ENCODE peak calls at places on chromosomes 5 and 9, in eight cellular contexts. F is tibial nerve, G is IMR-90, N is heart left ventricle, K is spleen, D is right lobe of liver, H is transverse colon, P is stomach. X is an unnamed sample.

GRCh38 chr9:37029776-37030590 is 4.1 kb downstream of the PAX5 start:
- DNase-seq in F (no peak), G (no peak), N (no peak), K (peak), D (no peak), H (no peak), P (no peak), X (no peak)

GRCh38 chr9:110579763-110580255 is 268 bp upstream of the SVEP1 start:
- DNase-seq in F (peak), G (peak), N (no peak), K (no peak), D (no peak), H (no peak), P (no peak), X (peak)

GRCh38 chr5:59007460-59008063 is 424.7 kb downstream of the RAB3C start:
- DNase-seq in F (no peak), G (peak), N (no peak), K (no peak), D (no peak), H (no peak), P (no peak), X (no peak)

GRCh38 chr9:72633966-72634365 is 112.6 kb downstream of the TMC1 start:
- DNase-seq in F (no peak), G (peak), N (peak), K (no peak), D (no peak), H (no peak), P (no peak), X (no peak)

GRCh38 chr5:37816883-37817282 is 23.0 kb downstream of the GDNF start:
- DNase-seq in F (no peak), G (peak), N (no peak), K (no peak), D (no peak), H (no peak), P (no peak), X (no peak)

GRCh38 chr5:106459541-106459940 is 1211.2 kb downstream of the EFNA5 start:
- DNase-seq in F (no peak), G (no peak), N (no peak), K (no peak), D (no peak), H (no peak), P (no peak), X (no peak)

GRCh38 chr9:117839862-117840261 is 135.7 kb downstream of the TLR4 start:
- DNase-seq in F (no peak), G (no peak), N (no peak), K (no peak), D (no peak), H (no peak), P (no peak), X (no peak)

GRCh38 chr5:57538341-57538955 is 55.8 kb upstream of the ACTBL2 start:
- DNase-seq in F (no peak), G (peak), N (no peak), K (no peak), D (no peak), H (no peak), P (no peak), X (no peak)

GRCh38 chr9:136623016-136623848 is 39.5 kb upstream of the EGFL7 start:
- DNase-seq in F (no peak), G (no peak), N (no peak), K (no peak), D (peak), H (peak), P (no peak), X (no peak)

GRCh38 chr5:139014726-139015125 is 139.6 kb upstream of the LRRTM2 start:
- DNase-seq in F (no peak), G (peak), N (no peak), K (no peak), D (no peak), H (no peak), P (no peak), X (no peak)

GRCh38 chr9:107784235-107784958 is 294.8 kb upstream of the KLF4 start:
- DNase-seq in F (peak), G (peak), N (peak), K (peak), D (no peak), H (no peak), P (no peak), X (peak)

GRCh38 chr5:174115226-174115625 is 69.7 kb downstream of the NSG2 start:
- DNase-seq in F (no peak), G (no peak), N (no peak), K (no peak), D (no peak), H (no peak), P (no peak), X (no peak)

GRCh38 chr5:34517249-34517648 is 138.9 kb upstream of the RAI14 start:
- DNase-seq in F (no peak), G (peak), N (no peak), K (no peak), D (no peak), H (no peak), P (no peak), X (no peak)

GRCh38 chr9:114777841-114778240 is 28.0 kb downstream of the TNFSF15 start:
- DNase-seq in F (no peak), G (no peak), N (no peak), K (no peak), D (no peak), H (no peak), P (no peak), X (no peak)

GRCh38 chr5:2710910-2711309 is 40.6 kb downstream of the IRX2 start:
- DNase-seq in F (no peak), G (no peak), N (no peak), K (no peak), D (no peak), H (no peak), P (no peak), X (no peak)

GRCh38 chr5:38556599-38557308 is at the start of gene LIFR:
- DNase-seq in F (peak), G (peak), N (peak), K (peak), D (peak), H (peak), P (peak), X (peak)

GRCh38 chr5:145510769-145511168 is 324.4 kb downstream of the PRELID2 start:
- DNase-seq in F (no peak), G (no peak), N (no peak), K (no peak), D (no peak), H (no peak), P (no peak), X (no peak)

GRCh38 chr9:4141201-4141750 is 158.6 kb downstream of the GLIS3 start:
- DNase-seq in F (no peak), G (peak), N (no peak), K (no peak), D (no peak), H (no peak), P (no peak), X (no peak)

GRCh38 chr5:143714629-143715028 is 97.3 kb upstream of the HMHB1 start:
- DNase-seq in F (no peak), G (peak), N (no peak), K (no peak), D (no peak), H (no peak), P (no peak), X (no peak)

GRCh38 chr9:20357207-20357503 is 265.1 kb downstream of the MLLT3 start:
- DNase-seq in F (no peak), G (no peak), N (no peak), K (no peak), D (no peak), H (no peak), P (no peak), X (no peak)

GRCh38 chr5:136012041-136012804 is 16.6 kb upstream of the TGFBI start:
- DNase-seq in F (no peak), G (peak), N (no peak), K (no peak), D (no peak), H (no peak), P (no peak), X (no peak)

GRCh38 chr9:110116543-110116885 is 91.4 kb downstream of the C9orf152 start:
- DNase-seq in F (no peak), G (peak), N (no peak), K (no peak), D (no peak), H (no peak), P (no peak), X (no peak)

GRCh38 chr9:137457406-137458193 is 1.5 kb downstream of the NSMF start:
- DNase-seq in F (no peak), G (no peak), N (peak), K (peak), D (peak), H (no peak), P (peak), X (peak)

GRCh38 chr5:170554566-170555267 is 50.9 kb downstream of the KCNIP1 start:
- DNase-seq in F (no peak), G (peak), N (no peak), K (no peak), D (no peak), H (peak), P (no peak), X (peak)

GRCh38 chr9:136055715-136056545 is 39.2 kb downstream of the NACC2 start:
- DNase-seq in F (no peak), G (no peak), N (no peak), K (no peak), D (peak), H (no peak), P (no peak), X (no peak)

GRCh38 chr9:136277746-136278145 is 26.1 kb downstream of the CCDC187 start:
- DNase-seq in F (no peak), G (no peak), N (no peak), K (no peak), D (no peak), H (no peak), P (no peak), X (no peak)

GRCh38 chr5:122170630-122171029 is 41.3 kb downstream of the ZNF474 start:
- DNase-seq in F (no peak), G (peak), N (no peak), K (no peak), D (no peak), H (no peak), P (no peak), X (no peak)

GRCh38 chr5:111865356-111865755 is 108.4 kb upstream of the NREP start:
- DNase-seq in F (no peak), G (no peak), N (no peak), K (no peak), D (no peak), H (no peak), P (no peak), X (no peak)

GRCh38 chr5:137635521-137635921 is 100.4 kb downstream of the KLHL3 start:
- DNase-seq in F (no peak), G (peak), N (no peak), K (no peak), D (no peak), H (no peak), P (no peak), X (no peak)

GRCh38 chr9:101229606-101230005 is 155.2 kb downstream of the BAAT start:
- DNase-seq in F (no peak), G (no peak), N (no peak), K (no peak), D (no peak), H (no peak), P (no peak), X (no peak)

GRCh38 chr9:122464633-122465567 is 12.8 kb downstream of the OR1J1 start:
- DNase-seq in F (peak), G (peak), N (peak), K (peak), D (peak), H (peak), P (peak), X (peak)

GRCh38 chr5:2466966-2467365 is 284.5 kb downstream of the IRX2 start:
- DNase-seq in F (no peak), G (no peak), N (no peak), K (no peak), D (no peak), H (no peak), P (no peak), X (no peak)

GRCh38 chr9:114538241-114538640 is 33.0 kb upstream of the WHRN start:
- DNase-seq in F (no peak), G (no peak), N (no peak), K (peak), D (no peak), H (peak), P (peak), X (no peak)

GRCh38 chr5:14186132-14186830 is 43.1 kb downstream of the TRIO start:
- DNase-seq in F (no peak), G (peak), N (no peak), K (no peak), D (no peak), H (no peak), P (no peak), X (no peak)

GRCh38 chr5:143506881-143507552 is 103.5 kb upstream of the NR3C1 start:
- DNase-seq in F (no peak), G (peak), N (no peak), K (no peak), D (peak), H (no peak), P (no peak), X (no peak)

GRCh38 chr9:35664531-35665470 is at the start of gene ARHGEF39:
- DNase-seq in F (peak), G (peak), N (peak), K (peak), D (peak), H (peak), P (peak), X (peak)

GRCh38 chr5:52798952-52799351 is 11.2 kb downstream of the ITGA1 start:
- DNase-seq in F (no peak), G (no peak), N (no peak), K (no peak), D (no peak), H (no peak), P (no peak), X (no peak)

GRCh38 chr9:69923972-69924371 is 103.4 kb downstream of the CFAP95 start:
- DNase-seq in F (no peak), G (no peak), N (no peak), K (no peak), D (no peak), H (no peak), P (no peak), X (no peak)

GRCh38 chr9:69922646-69923045 is 102.0 kb downstream of the CFAP95 start:
- DNase-seq in F (no peak), G (peak), N (no peak), K (no peak), D (no peak), H (no peak), P (no peak), X (no peak)

GRCh38 chr9:69916950-69917349 is 96.3 kb downstream of the CFAP95 start:
- DNase-seq in F (no peak), G (peak), N (no peak), K (no peak), D (no peak), H (no peak), P (no peak), X (no peak)

GRCh38 chr9:69918317-69918716 is 97.7 kb downstream of the CFAP95 start:
- DNase-seq in F (no peak), G (no peak), N (no peak), K (no peak), D (no peak), H (peak), P (no peak), X (no peak)

DNA sequence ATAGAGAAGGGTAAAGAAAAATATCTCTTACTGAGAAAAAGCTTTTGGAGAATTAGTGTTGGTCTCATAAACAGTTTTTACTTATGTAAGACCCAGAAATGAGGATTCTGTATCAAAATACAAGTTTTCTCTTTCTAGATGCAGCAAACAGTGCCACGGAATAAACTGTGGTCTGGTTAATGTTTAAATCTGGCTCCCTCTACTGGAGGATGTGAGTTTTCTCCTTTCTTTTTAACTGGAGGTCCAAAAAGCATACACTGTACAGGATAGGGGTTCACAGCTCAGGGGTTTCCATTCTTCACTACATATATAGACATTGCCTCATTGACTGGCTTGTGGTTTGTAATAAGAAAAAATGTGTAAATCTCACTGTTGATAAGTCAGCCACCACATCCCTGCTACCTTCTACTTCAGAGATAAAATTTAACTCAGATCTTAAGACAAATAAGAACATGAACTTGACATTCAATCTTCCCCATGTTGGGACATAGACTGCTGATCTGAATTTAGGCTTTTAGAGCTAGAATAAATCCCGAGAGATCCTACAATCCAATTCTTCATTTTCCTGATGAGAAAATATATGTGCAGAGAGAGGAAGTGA is 98.9 kb downstream of the CFAP95 start:
- DNase-seq in F (no peak), G (peak), N (no peak), K (no peak), D (no peak), H (no peak), P (no peak), X (no peak)
- TF ChIP-seq CTCF in F (peak), G (peak), N (peak), K (peak), D (peak), H (peak), P (peak), X (peak)

GRCh38 chr5:35854248-35854647 is 2.4 kb upstream of the IL7R start:
- DNase-seq in F (no peak), G (no peak), N (no peak), K (no peak), D (no peak), H (peak), P (no peak), X (no peak)

GRCh38 chr5:35851282-35851681 is 5.4 kb upstream of the IL7R start:
- DNase-seq in F (no peak), G (peak), N (no peak), K (no peak), D (no peak), H (no peak), P (no peak), X (no peak)

GRCh38 chr5:35853652-35854051 is 3.0 kb upstream of the IL7R start:
- DNase-seq in F (no peak), G (no peak), N (no peak), K (no peak), D (no peak), H (peak), P (no peak), X (peak)

GRCh38 chr5:35849850-35850249 is 6.8 kb upstream of the IL7R start:
- DNase-seq in F (no peak), G (no peak), N (no peak), K (no peak), D (no peak), H (no peak), P (no peak), X (no peak)

DNA sequence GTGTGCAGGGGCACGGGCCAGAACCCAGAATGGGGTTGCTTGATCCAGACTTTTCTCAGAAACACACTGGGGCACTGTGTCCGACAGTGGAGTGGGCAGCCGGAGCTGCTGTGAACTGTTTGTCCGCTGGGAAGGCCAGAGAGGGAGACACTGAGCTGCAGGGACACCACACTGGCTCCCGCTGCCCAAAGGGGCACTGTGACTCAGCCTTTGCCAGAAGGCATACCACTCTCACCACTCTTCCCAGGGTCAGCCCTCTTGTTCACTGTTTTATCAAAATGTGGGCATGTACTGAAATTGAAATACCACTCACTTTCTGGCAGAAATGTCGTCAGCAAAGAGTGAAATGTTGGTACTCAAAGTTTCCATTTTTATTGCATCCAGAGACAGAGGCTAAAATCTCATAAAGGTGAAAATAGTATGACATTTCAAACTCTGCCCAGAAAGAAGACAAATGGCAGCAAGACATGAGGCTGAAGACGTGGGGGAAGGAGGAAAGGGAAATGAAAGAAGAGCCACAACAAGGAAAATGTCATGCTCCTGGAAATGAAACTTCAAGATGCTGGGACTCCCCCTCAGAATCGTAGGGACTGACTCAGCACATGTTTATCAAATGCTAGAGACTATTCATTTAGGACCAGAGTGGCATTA is 4.5 kb upstream of the IL7R start:
- DNase-seq in F (no peak), G (peak), N (no peak), K (no peak), D (no peak), H (no peak), P (no peak), X (no peak)
- H3K27ac ChIP-seq in F (peak), G (no peak), N (no peak), K (peak), D (no peak), H (peak), P (no peak), X (no peak)

GRCh38 chr5:141512390-141513020 is 23.6 kb downstream of the PCDHGC5 start:
- DNase-seq in F (peak), G (peak), N (peak), K (peak), D (peak), H (peak), P (peak), X (peak)
- TF ChIP-seq POLR2A in F (no peak), G (no peak), N (no peak), K (no peak), D (no peak), H (no peak), P (no peak), X (no peak)

DNA sequence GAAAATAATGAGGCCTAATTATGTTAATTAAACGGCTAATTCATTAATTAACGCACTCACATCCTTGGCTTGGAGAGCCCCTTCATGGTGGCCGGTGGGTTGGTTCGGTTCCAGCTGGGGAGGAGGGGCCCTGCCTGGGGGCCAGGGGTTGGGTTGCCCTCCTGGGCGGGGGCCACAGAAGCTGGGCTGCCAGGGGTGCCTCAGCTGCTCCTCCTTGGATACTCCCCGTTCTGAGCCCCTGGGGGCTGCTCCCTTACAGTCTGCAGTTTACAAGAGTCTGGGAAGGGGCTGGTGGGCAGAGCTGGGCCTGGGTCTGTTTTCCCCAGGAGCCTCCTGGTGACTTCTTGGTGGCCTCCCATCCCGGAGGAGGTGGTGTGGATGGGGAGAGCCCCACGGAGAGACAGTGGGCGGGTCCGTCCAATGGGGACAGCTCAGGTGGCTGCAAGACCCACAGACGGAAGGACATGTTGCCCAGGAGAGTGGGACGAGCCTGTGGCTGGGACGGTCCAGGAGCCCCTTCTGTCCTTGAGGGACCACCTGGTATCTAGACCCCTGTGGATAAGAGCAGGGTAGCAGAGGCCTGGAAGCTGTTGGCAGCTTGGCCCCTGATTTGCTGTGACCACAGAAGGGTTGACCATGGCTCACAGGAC is 277.5 kb downstream of the PBX3 start:
- DNase-seq in F (no peak), G (no peak), N (no peak), K (peak), D (no peak), H (no peak), P (no peak), X (no peak)
- TF ChIP-seq CTCF in F (no peak), G (no peak), N (no peak), K (no peak), D (no peak), H (no peak), P (no peak), X (no peak)

DNA sequence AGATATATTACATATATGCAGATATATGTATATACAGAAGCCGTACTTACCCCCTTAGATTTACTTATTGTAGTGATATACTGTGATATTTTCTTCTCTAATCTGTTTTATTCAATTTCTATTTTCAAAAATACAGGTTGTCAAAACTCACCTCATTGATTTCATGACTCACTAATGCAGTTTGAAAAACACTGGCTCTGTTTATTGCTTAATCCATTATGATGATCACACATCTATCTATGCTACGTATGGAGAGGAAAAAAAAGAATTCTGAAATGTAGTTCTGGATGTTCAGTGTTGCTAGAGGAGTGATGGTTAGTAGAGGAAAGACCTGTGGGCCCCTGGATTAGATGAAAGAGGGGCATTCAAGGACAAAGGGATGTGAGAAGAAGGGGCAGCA is 121.0 kb upstream of the RPS23 start:
- DNase-seq in F (no peak), G (no peak), N (no peak), K (no peak), D (no peak), H (no peak), P (no peak), X (no peak)
- H3K27ac ChIP-seq in F (no peak), G (no peak), N (no peak), K (no peak), D (no peak), H (no peak), P (no peak), X (no peak)

X was measured in uterus.